ENCODE peak calls at places on chromosome 18, in seven cellular contexts. X is Peyer's patch, R is heart left ventricle, H is IMR-90, Q is K562, K is stomach, M is uterus. G is an unnamed sample.

GRCh38 chr18:48711651-48712486 is 173.0 kb downstream of the CTIF start:
- DNase-seq in X (no peak), R (peak), H (peak), Q (peak), K (no peak), M (peak), G (peak)

GRCh38 chr18:55096261-55097026 is 137.2 kb upstream of the CCDC68 start:
- DNase-seq in X (no peak), R (peak), H (peak), Q (no peak), K (no peak), M (peak), G (peak)

GRCh38 chr18:23585007-23585871 is 1.1 kb downstream of the NPC1 start:
- DNase-seq in X (no peak), R (no peak), H (no peak), Q (peak), K (no peak), M (no peak), G (peak)

GRCh38 chr18:23194969-23195957 is 60.0 kb downstream of the CABLES1 start:
- DNase-seq in X (no peak), R (no peak), H (no peak), Q (no peak), K (no peak), M (no peak), G (no peak)

GRCh38 chr18:54608008-54608642 is 17.1 kb downstream of the DYNAP start:
- DNase-seq in X (no peak), R (no peak), H (peak), Q (no peak), K (no peak), M (no peak), G (no peak)

GRCh38 chr18:24490545-24490944 is 30.1 kb downstream of the HRH4 start:
- DNase-seq in X (no peak), R (no peak), H (peak), Q (no peak), K (no peak), M (no peak), G (no peak)

GRCh38 chr18:30387401-30387800 is 655.1 kb downstream of the DSC3 start:
- DNase-seq in X (no peak), R (no peak), H (no peak), Q (no peak), K (no peak), M (no peak), G (no peak)

GRCh38 chr18:5066380-5066977 is 130.6 kb downstream of the AKAIN1 start:
- DNase-seq in X (no peak), R (no peak), H (no peak), Q (peak), K (no peak), M (no peak), G (peak)

GRCh38 chr18:77341527-77341926 is 91.9 kb downstream of the GALR1 start:
- DNase-seq in X (no peak), R (no peak), H (no peak), Q (no peak), K (no peak), M (no peak), G (no peak)

GRCh38 chr18:46462523-46462922 is 194.5 kb downstream of the LOXHD1 start:
- DNase-seq in X (no peak), R (no peak), H (no peak), Q (no peak), K (no peak), M (no peak), G (no peak)

GRCh38 chr18:24465491-24465890 is 5.1 kb downstream of the HRH4 start:
- DNase-seq in X (no peak), R (no peak), H (no peak), Q (no peak), K (no peak), M (no peak), G (no peak)

GRCh38 chr18:22433960-22434359 is 16.2 kb upstream of the CTAGE1 start:
- DNase-seq in X (no peak), R (no peak), H (peak), Q (no peak), K (no peak), M (no peak), G (no peak)

GRCh38 chr18:59961086-59961485 is 61.3 kb downstream of the PMAIP1 start:
- DNase-seq in X (no peak), R (no peak), H (no peak), Q (no peak), K (no peak), M (no peak), G (peak)

GRCh38 chr18:9750112-9750511 is 42.0 kb downstream of the RAB31 start:
- DNase-seq in X (no peak), R (no peak), H (no peak), Q (no peak), K (no peak), M (no peak), G (no peak)

GRCh38 chr18:47893939-47894699 is 36.3 kb downstream of the SMAD2 start:
- DNase-seq in X (no peak), R (no peak), H (peak), Q (no peak), K (no peak), M (no peak), G (no peak)

GRCh38 chr18:24209558-24209957 is 70.7 kb downstream of the CABYR start:
- DNase-seq in X (no peak), R (no peak), H (peak), Q (no peak), K (no peak), M (no peak), G (no peak)

GRCh38 chr18:60067426-60068210 is 167.8 kb downstream of the PMAIP1 start:
- DNase-seq in X (no peak), R (no peak), H (no peak), Q (no peak), K (no peak), M (no peak), G (no peak)

GRCh38 chr18:28791101-28791500 is 614.2 kb upstream of the CDH2 start:
- DNase-seq in X (no peak), R (no peak), H (no peak), Q (no peak), K (no peak), M (no peak), G (no peak)

GRCh38 chr18:2984703-2985261 is 28.2 kb downstream of the LPIN2 start:
- DNase-seq in X (peak), R (no peak), H (no peak), Q (no peak), K (peak), M (no peak), G (peak)

GRCh38 chr18:32770181-32770650 is 2.6 kb downstream of the KLHL14 start:
- DNase-seq in X (peak), R (peak), H (no peak), Q (no peak), K (no peak), M (no peak), G (no peak)

GRCh38 chr18:37836071-37836470 is 270.5 kb upstream of the CELF4 start:
- DNase-seq in X (no peak), R (no peak), H (no peak), Q (no peak), K (no peak), M (no peak), G (no peak)

GRCh38 chr18:41828137-41828536 is 126.9 kb upstream of the PIK3C3 start:
- DNase-seq in X (no peak), R (no peak), H (no peak), Q (no peak), K (no peak), M (no peak), G (no peak)

GRCh38 chr18:72820571-72820970 is 47.2 kb downstream of the NETO1 start:
- DNase-seq in X (no peak), R (no peak), H (no peak), Q (no peak), K (no peak), M (no peak), G (no peak)

GRCh38 chr18:41266616-41267015 is 688.4 kb upstream of the PIK3C3 start:
- DNase-seq in X (no peak), R (no peak), H (peak), Q (no peak), K (no peak), M (no peak), G (no peak)

GRCh38 chr18:44725300-44726096 is 44.8 kb downstream of the SETBP1 start:
- DNase-seq in X (no peak), R (peak), H (peak), Q (peak), K (no peak), M (peak), G (peak)
- H3K4me3 ChIP-seq in X (no peak), R (no peak), H (no peak), Q (no peak), K (no peak), M (no peak), G (no peak)

GRCh38 chr18:79679552-79680099 is at the start of gene CTDP1:
- DNase-seq in X (peak), R (peak), H (peak), Q (peak), K (peak), M (peak), G (peak)
- TF ChIP-seq POLR2A in X (peak), R (no peak), H (no peak), Q (no peak), K (no peak), M (peak), G (peak)

DNA sequence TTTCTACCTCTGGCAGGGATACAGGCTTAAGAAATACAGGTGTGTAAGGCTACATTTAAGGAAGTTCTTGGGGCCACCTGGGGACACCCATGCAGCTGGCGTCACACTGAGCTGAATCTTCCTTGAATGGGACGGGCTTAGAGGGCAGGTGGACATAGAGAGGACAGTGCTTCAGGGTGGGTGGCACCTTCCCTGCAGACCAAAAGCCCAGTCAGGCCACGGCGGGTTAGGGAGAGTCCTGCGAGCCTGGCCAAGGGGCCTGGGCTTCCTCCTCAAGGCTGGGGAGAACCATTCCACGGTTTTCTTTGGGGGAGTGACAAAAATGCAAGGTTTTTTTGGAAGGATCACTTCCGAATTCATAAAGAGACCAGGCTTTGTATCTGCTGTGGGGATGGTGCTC is 73.4 kb downstream of the GNAL start:
- DNase-seq in X (no peak), R (no peak), H (no peak), Q (no peak), K (no peak), M (no peak), G (no peak)
- H3K4me3 ChIP-seq in X (no peak), R (no peak), H (no peak), Q (no peak), K (no peak), M (no peak), G (no peak)

DNA sequence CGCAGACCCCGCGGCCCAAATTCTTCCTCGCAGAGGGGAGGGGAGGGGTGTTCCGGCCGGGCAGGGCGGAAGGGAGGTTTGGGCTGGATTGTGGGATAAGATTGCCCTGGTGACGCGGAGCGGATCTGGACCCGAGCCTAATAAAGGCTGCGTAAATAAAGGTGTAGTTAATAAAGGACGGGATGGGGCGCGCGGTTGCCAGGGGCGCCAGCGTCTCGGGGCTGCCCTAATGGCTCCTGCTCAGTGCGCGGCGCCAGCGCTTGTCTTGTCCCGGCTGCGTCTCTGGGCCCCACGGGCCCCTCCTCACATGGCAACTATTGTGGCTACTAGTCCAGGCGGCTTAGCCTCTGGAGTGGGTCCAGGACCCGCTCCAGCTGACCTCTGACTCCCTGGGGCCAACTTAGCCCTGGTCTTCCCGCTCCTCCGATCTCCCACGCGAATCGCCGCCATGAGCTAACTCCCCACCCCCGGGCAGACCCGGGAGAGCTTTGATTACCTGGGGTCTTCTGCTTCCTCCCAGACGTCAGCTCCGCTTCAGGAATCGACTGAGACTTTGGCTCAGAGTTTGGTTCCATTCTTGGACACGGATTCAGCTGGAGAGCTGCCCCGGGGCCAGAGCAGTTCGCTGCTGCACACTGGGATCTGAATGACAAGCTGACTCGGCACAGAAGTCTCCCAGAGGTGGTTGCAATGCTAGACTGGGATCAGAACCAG is 36.5 kb downstream of the SLC25A52 start:
- DNase-seq in X (peak), R (peak), H (no peak), Q (no peak), K (peak), M (peak), G (peak)
- TF ChIP-seq POLR2A in X (no peak), R (no peak), H (no peak), Q (no peak), K (no peak), M (no peak), G (no peak)

GRCh38 chr18:58867281-58867961 is 2.7 kb downstream of the ZNF532 start:
- DNase-seq in X (no peak), R (no peak), H (no peak), Q (no peak), K (no peak), M (no peak), G (no peak)
- H3K4me3 ChIP-seq in X (no peak), R (peak), H (no peak), Q (no peak), K (no peak), M (peak), G (no peak)

GRCh38 chr18:12944724-12945123 is 3.1 kb upstream of the SEH1L start:
- DNase-seq in X (no peak), R (peak), H (no peak), Q (no peak), K (peak), M (peak), G (peak)

GRCh38 chr18:12947355-12948054 is at the start of gene SEH1L:
- DNase-seq in X (peak), R (peak), H (peak), Q (peak), K (peak), M (peak), G (peak)

GRCh38 chr18:12943200-12943599 is 4.6 kb upstream of the SEH1L start:
- DNase-seq in X (no peak), R (no peak), H (peak), Q (no peak), K (no peak), M (no peak), G (no peak)

GRCh38 chr18:12946549-12947354 is 1.1 kb upstream of the SEH1L start:
- DNase-seq in X (no peak), R (peak), H (peak), Q (peak), K (peak), M (peak), G (peak)

GRCh38 chr18:12948055-12948804 is 419 bp downstream of the SEH1L start:
- DNase-seq in X (peak), R (peak), H (peak), Q (peak), K (peak), M (peak), G (peak)
- TF ChIP-seq POLR2A in X (peak), R (no peak), H (peak), Q (peak), K (no peak), M (peak), G (peak)

GRCh38 chr18:68480196-68480595 is 234.7 kb downstream of the TMX3 start:
- DNase-seq in X (no peak), R (no peak), H (no peak), Q (no peak), K (no peak), M (no peak), G (no peak)
- H3K4me3 ChIP-seq in X (no peak), R (no peak), H (no peak), Q (no peak), K (no peak), M (no peak), G (no peak)

GRCh38 chr18:26549486-26550435 is 1.4 kb upstream of the KCTD1 start:
- DNase-seq in X (peak), R (peak), H (peak), Q (no peak), K (peak), M (peak), G (peak)
- TF ChIP-seq POLR2A in X (no peak), R (no peak), H (no peak), Q (no peak), K (peak), M (peak), G (peak)

G was measured in transverse colon.